ENCODE peak calls at places on chromosomes 6 and 20, in four cellular contexts. W is CD8-positive, alpha-beta T cell; R is right lobe of liver; H is CD4-positive, alpha-beta memory T cell. E is an unnamed sample.

GRCh38 chr6:4931530-4932505 is 72.0 kb downstream of the RPP40 start:
- DNase-seq in W (no peak), R (no peak), H (no peak), E (no peak)

GRCh38 chr20:33305591-33306057 is 22.6 kb downstream of the BPIFB1 start:
- DNase-seq in W (no peak), R (no peak), H (no peak), E (no peak)

GRCh38 chr6:56808871-56809359 is 146.0 kb upstream of the BEND6 start:
- DNase-seq in W (no peak), R (no peak), H (no peak), E (no peak)

GRCh38 chr20:19275630-19276071 is 63.2 kb downstream of the SLC24A3 start:
- DNase-seq in W (no peak), R (no peak), H (no peak), E (no peak)

GRCh38 chr20:60851826-60852704 is 400.0 kb upstream of the CDH4 start:
- DNase-seq in W (no peak), R (no peak), H (no peak), E (no peak)

GRCh38 chr6:133715270-133715669 is 173.6 kb upstream of the TCF21 start:
- DNase-seq in W (no peak), R (no peak), H (no peak), E (no peak)

GRCh38 chr6:101931766-101932165 is 538.3 kb downstream of the GRIK2 start:
- DNase-seq in W (no peak), R (no peak), H (no peak), E (no peak)

GRCh38 chr6:159720708-159721107 is 6.6 kb upstream of the WTAP start:
- DNase-seq in W (peak), R (no peak), H (peak), E (no peak)

GRCh38 chr20:19830351-19830750 is 72.3 kb downstream of the RIN2 start:
- DNase-seq in W (no peak), R (no peak), H (no peak), E (no peak)

GRCh38 chr6:11971154-11971553 is 41.0 kb upstream of the HIVEP1 start:
- DNase-seq in W (no peak), R (no peak), H (no peak), E (no peak)

GRCh38 chr20:53748176-53748575 is 154.5 kb upstream of the ZNF217 start:
- DNase-seq in W (no peak), R (no peak), H (no peak), E (peak)

GRCh38 chr6:35083507-35083906 is 57.6 kb downstream of the TCP11 start:
- DNase-seq in W (no peak), R (peak), H (no peak), E (no peak)

GRCh38 chr20:7010584-7010983 is 243.1 kb downstream of the BMP2 start:
- DNase-seq in W (no peak), R (no peak), H (no peak), E (no peak)

GRCh38 chr6:32716396-32716795 is 24.8 kb upstream of the HLA-DQA2 start:
- DNase-seq in W (no peak), R (no peak), H (no peak), E (no peak)

GRCh38 chr6:158283304-158284005 is 28.8 kb upstream of the TULP4 start:
- DNase-seq in W (no peak), R (no peak), H (peak), E (no peak)

GRCh38 chr6:158284340-158285210 is 27.7 kb upstream of the TULP4 start:
- DNase-seq in W (no peak), R (no peak), H (peak), E (no peak)

GRCh38 chr6:158286413-158286812 is 25.9 kb upstream of the TULP4 start:
- DNase-seq in W (no peak), R (no peak), H (no peak), E (no peak)

GRCh38 chr6:158287047-158287446 is 25.2 kb upstream of the TULP4 start:
- DNase-seq in W (no peak), R (no peak), H (no peak), E (no peak)

GRCh38 chr6:158285321-158285960 is 26.8 kb upstream of the TULP4 start:
- DNase-seq in W (no peak), R (no peak), H (no peak), E (no peak)
- H3K27ac ChIP-seq in W (no peak), R (no peak), H (no peak), E (peak)

DNA sequence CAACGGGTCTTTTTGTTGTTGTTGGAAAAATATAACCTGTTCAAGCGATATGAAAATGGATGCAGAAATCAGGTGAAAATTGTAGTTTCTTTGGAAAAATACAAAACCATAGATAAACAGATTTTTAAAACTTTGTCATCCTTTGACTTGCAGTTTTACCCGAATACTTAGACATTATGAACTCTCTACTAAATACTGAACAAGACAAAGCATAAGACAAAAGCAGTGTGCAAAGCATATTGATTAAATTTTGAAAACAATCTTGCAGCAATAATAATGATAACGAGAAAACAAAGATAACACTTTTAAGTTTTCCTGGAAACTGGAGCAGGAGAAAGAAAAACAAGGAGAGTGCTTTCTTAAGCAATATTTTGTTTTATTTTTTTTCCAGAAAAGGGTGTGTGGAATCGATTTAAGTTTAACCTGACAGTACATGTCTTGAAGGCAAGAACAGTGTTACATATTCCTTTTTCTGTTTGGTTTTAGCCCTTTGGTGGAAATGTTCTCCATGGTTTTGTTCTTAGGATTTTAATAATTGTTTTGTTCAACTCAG is 1.3 kb upstream of the NKX2-4 start:
- DNase-seq in W (no peak), R (no peak), H (no peak), E (no peak)
- H3K4me3 ChIP-seq in W (no peak), R (no peak), H (no peak), E (no peak)

GRCh38 chr6:111734068-111734825 is 128.6 kb upstream of the TRAF3IP2 start:
- DNase-seq in W (no peak), R (no peak), H (no peak), E (no peak)

GRCh38 chr6:111732390-111732789 is 126.7 kb upstream of the TRAF3IP2 start:
- DNase-seq in W (no peak), R (no peak), H (no peak), E (no peak)

GRCh38 chr6:111727798-111728197 is 122.1 kb upstream of the TRAF3IP2 start:
- DNase-seq in W (no peak), R (no peak), H (no peak), E (no peak)

GRCh38 chr6:111730835-111731234 is 125.2 kb upstream of the TRAF3IP2 start:
- DNase-seq in W (no peak), R (peak), H (no peak), E (no peak)

DNA sequence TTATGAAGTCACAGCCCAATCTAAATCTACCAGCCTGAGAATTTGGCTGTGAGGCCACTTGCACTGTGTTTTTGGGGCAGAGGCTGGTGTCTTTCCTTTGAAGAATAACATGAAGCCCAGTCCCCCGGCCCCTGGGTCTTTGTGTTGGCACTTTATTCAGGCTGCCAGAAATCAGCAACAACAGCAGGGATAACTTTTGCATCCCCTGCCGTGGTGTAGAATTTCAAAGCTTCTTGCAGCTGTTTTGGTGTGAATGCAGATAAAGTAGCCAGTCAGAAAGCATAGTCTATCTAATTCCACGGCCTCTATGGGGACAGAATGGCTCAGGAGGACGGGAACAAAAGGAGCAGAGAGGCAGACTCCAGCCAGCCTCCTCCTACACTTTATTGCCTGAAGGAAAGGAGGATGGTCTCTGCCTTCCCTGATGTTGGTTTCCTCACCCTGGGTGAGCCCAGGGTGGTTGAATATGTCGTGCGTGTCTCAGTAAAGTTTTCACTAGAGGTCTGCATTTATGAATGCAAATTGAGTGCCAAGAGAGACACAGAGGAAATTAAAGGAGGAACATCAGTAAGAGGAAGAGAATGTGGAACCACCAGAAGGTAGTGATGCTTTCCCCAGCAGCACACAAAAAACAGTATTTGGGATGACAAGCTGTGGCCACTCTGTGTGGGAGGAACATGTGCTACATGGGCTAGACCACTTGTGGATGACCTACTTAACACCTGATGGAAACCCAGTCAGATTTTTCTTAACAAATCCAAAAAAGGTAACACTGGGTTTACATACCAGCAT is 125.9 kb upstream of the TRAF3IP2 start:
- DNase-seq in W (no peak), R (no peak), H (no peak), E (no peak)
- H3K27ac ChIP-seq in W (no peak), R (no peak), H (no peak), E (no peak)

DNA sequence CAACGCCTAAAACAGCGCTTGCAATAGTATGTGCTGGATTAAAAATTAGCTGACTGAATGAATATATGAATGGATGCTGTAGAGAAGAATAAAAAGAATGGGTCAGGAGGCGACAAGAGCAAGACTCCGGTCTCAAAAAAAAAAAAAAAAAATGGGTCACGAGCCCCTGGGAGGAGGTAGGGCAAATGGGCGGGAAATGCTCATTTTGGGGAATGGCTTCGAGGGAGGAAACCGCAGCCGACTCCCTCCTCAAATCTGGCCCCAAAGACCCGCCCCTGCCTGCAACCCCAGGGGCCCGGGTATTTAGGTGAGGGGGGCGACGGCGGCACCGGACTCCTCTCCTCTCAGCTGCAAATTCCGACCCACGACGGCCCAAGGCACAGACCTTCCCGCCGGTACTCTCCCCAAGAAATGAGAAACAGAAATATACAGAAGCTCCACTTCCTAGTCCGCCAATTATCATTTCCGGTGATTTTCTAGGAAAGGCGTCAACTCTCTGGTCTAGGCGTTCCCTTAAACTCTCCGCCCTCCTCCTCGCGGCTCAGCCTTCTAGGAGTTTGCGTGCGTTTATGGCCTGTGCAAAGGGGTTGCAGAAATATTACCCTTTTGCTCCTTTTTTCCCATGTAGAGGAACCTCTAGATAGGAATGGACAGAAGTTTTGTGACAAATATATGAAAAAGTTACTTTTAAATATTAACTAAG is at the start of gene ZNF311:
- DNase-seq in W (no peak), R (peak), H (peak), E (no peak)
- H3K4me3 ChIP-seq in W (peak), R (peak), H (peak), E (peak)

DNA sequence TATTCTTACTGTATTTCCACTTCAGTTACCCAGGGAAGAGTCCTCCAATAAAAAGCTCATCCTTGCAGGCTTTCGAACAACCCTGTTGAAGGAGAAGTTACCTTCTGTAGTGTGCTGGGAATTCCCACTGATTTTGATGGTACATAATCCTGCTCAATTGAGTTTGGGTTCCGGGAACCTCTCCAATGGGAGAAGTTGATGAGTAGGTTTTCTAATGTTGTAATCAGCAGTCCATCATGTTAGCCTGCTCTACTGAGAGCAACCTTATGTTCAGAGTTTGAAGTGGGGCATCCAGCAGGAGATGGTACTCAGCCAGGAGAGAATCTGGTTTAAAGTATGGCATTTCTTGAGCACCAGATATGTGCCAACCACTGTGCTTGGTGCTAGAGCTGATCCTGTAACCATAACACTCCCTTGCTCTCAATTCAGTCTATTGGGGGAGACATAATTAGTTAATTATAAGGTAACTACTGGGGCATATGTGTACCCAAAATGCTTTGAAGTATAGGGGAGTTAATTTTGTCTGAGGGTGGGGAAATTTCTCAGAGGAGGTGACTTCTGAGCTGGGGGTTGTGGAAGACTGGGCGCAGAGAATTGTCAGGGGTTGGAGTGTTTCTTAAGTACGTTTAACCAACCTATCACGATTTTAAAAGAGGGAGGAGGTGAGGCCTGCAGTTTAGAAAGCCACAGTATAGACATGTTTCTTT is 2.1 kb downstream of the TOP1 start:
- DNase-seq in W (no peak), R (no peak), H (no peak), E (no peak)
- H3K27ac ChIP-seq in W (no peak), R (no peak), H (no peak), E (peak)

GRCh38 chr20:51531141-51531710 is 11.3 kb downstream of the NFATC2 start:
- DNase-seq in W (peak), R (no peak), H (peak), E (peak)

GRCh38 chr20:51531712-51532456 is 10.6 kb downstream of the NFATC2 start:
- DNase-seq in W (no peak), R (no peak), H (no peak), E (no peak)

GRCh38 chr20:51533291-51534172 is 9.0 kb downstream of the NFATC2 start:
- DNase-seq in W (no peak), R (no peak), H (no peak), E (no peak)

GRCh38 chr20:51534764-51535386 is 7.6 kb downstream of the NFATC2 start:
- DNase-seq in W (no peak), R (no peak), H (no peak), E (no peak)

DNA sequence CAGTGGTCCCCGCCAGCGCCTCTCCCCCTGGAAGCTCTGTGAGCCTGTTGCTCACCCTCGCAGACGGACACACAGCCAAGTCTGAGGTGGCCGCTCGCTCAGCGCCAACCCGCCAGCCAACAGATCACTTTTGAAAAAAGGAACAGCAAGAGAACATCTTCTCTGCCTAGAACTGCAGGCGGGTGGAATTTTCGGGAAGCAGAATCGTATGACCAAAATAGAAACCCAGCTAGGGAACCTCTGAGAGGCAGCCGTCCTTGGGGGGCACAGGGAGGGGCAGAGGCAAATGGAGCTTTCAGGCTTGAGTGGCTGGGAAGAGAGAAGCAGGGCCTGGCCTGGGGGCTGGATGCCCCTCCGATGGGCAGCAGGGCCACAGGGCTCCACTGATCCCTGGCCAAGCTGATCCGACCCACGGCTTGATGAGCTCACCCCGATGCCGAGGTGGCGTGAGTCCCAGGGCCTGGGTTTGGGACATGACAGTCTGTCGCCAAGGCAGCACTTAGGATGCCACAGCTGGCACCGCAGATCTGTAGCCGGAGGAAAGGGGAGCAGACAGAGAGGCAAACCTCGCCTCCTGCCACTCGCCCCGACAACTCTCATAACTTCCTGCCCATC is 9.8 kb downstream of the NFATC2 start:
- DNase-seq in W (no peak), R (peak), H (no peak), E (no peak)
- H3K4me3 ChIP-seq in W (no peak), R (no peak), H (no peak), E (no peak)

GRCh38 chr6:30515106-30515505 is 25.8 kb downstream of the HLA-E start:
- DNase-seq in W (no peak), R (no peak), H (no peak), E (no peak)
- H3K27ac ChIP-seq in W (peak), R (peak), H (peak), E (peak)

GRCh38 chr20:5058873-5059272 is 57.6 kb upstream of the SLC23A2 start:
- DNase-seq in W (no peak), R (no peak), H (no peak), E (no peak)

GRCh38 chr20:5061209-5061608 is 58.5 kb downstream of the PCNA start:
- DNase-seq in W (no peak), R (no peak), H (no peak), E (peak)

DNA sequence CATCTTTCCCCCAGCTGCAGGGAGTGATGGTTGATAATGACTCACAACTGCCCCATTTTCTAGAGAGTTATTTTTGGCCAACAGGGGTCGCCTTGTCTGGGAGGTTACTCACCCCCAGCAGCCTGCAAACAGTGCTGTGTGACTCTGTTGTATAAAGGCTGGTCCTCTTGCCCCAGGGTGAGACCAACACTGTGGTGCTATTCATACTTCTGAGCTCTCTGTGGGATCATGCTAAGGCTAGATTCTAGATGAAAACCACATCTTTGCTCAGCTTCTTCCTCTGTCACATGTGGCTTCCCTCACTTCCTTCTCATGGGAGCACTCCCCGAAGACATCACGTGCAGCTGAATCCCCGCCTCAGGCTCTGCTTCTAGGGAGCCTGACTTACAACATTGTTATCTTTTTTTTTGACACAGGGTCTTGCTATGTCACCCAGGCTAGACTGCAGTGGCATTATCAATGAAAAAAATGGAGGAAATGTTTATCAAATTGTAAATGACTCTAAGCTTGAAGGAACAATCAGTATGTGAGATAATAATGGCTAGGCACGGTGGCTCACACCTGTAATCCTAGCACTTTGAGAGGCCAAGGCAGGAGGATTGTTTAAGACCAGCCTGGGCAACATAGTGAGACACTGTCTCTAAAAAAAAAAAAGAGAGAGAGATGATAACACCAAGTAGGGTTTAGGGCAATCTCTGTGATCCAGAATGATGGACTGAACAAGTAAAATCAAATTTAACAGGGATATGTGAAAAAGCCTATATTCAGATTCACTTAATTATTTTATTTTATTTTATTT is 55.7 kb upstream of the SLC23A2 start:
- DNase-seq in W (peak), R (peak), H (peak), E (no peak)
- H3K4me3 ChIP-seq in W (no peak), R (no peak), H (no peak), E (no peak)

DNA sequence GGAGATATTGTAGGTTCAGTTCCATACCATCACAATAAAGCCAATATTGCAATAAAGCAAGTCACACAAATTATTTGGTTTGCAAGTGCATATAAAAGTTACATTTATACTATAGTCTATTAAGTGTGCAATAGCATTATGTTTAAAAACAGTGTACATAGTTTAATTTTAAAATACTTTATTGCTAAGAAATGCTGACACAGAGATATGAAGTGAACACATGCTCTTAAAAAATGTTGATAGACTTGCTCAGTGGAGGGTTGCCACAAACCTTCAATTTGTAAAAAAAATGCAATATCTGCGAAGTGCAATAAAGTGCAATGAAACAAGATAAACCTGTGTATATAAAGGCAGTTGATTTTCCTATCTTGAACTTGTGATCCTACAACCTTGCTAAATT is 161.5 kb downstream of the PRDM13 start:
- DNase-seq in W (no peak), R (no peak), H (no peak), E (no peak)
- H3K27ac ChIP-seq in W (no peak), R (no peak), H (no peak), E (no peak)